ENCODE peak calls at places on chromosomes 5 and 9, in six cellular contexts. One of them, this sample, is unnamed.

GRCh38 chr9:76996700-76997099 is 22.8 kb upstream of the FOXB2 start:
- DNase-seq in frontal cortex: no peak
- DNase-seq in NCI-H1105 treated with DMSO at 0.1 percent for 48 hours: no peak
- DNase-seq in SW 1271: peak
- DNase-seq in Caki2: no peak
- DNase-seq in activated CD8-positive, alpha-beta memory T cell treated with anti-CD3 and anti-CD28 coated beads for 4 hours: no peak
- DNase-seq in this sample: no peak

GRCh38 chr5:127994087-127994660 is 89.4 kb upstream of the SLC12A2 start:
- DNase-seq in frontal cortex: no peak
- DNase-seq in NCI-H1105 treated with DMSO at 0.1 percent for 48 hours: no peak
- DNase-seq in SW 1271: no peak
- DNase-seq in Caki2: no peak
- DNase-seq in activated CD8-positive, alpha-beta memory T cell treated with anti-CD3 and anti-CD28 coated beads for 4 hours: no peak
- DNase-seq in this sample: no peak

GRCh38 chr9:4555251-4555650 is 65.0 kb downstream of the SLC1A1 start:
- DNase-seq in frontal cortex: no peak
- DNase-seq in NCI-H1105 treated with DMSO at 0.1 percent for 48 hours: peak
- DNase-seq in SW 1271: no peak
- DNase-seq in Caki2: peak
- DNase-seq in activated CD8-positive, alpha-beta memory T cell treated with anti-CD3 and anti-CD28 coated beads for 4 hours: no peak
- DNase-seq in this sample: no peak

GRCh38 chr5:63131618-63132285 is 553.1 kb downstream of the LRRC70 start:
- DNase-seq in frontal cortex: no peak
- DNase-seq in NCI-H1105 treated with DMSO at 0.1 percent for 48 hours: no peak
- DNase-seq in SW 1271: peak
- DNase-seq in Caki2: peak
- DNase-seq in activated CD8-positive, alpha-beta memory T cell treated with anti-CD3 and anti-CD28 coated beads for 4 hours: no peak
- DNase-seq in this sample: no peak

GRCh38 chr9:82489579-82489915 is 501.0 kb downstream of the SPATA31D1 start:
- DNase-seq in frontal cortex: no peak
- DNase-seq in NCI-H1105 treated with DMSO at 0.1 percent for 48 hours: no peak
- DNase-seq in SW 1271: no peak
- DNase-seq in Caki2: no peak
- DNase-seq in activated CD8-positive, alpha-beta memory T cell treated with anti-CD3 and anti-CD28 coated beads for 4 hours: no peak
- DNase-seq in this sample: no peak

GRCh38 chr9:69660304-69660703 is 11.9 kb downstream of the APBA1 start:
- DNase-seq in frontal cortex: no peak
- DNase-seq in NCI-H1105 treated with DMSO at 0.1 percent for 48 hours: no peak
- DNase-seq in SW 1271: no peak
- DNase-seq in Caki2: no peak
- DNase-seq in activated CD8-positive, alpha-beta memory T cell treated with anti-CD3 and anti-CD28 coated beads for 4 hours: no peak
- DNase-seq in this sample: no peak

GRCh38 chr9:126165755-126166154 is 160.9 kb upstream of the MVB12B start:
- DNase-seq in frontal cortex: no peak
- DNase-seq in NCI-H1105 treated with DMSO at 0.1 percent for 48 hours: no peak
- DNase-seq in SW 1271: no peak
- DNase-seq in Caki2: no peak
- DNase-seq in activated CD8-positive, alpha-beta memory T cell treated with anti-CD3 and anti-CD28 coated beads for 4 hours: no peak
- DNase-seq in this sample: no peak

GRCh38 chr5:73857446-73857845 is 231.4 kb downstream of the ARHGEF28 start:
- DNase-seq in frontal cortex: no peak
- DNase-seq in NCI-H1105 treated with DMSO at 0.1 percent for 48 hours: no peak
- DNase-seq in SW 1271: no peak
- DNase-seq in Caki2: no peak
- DNase-seq in activated CD8-positive, alpha-beta memory T cell treated with anti-CD3 and anti-CD28 coated beads for 4 hours: no peak
- DNase-seq in this sample: no peak

GRCh38 chr5:15105799-15106393 is 234.3 kb upstream of the ANKH start:
- DNase-seq in frontal cortex: no peak
- DNase-seq in NCI-H1105 treated with DMSO at 0.1 percent for 48 hours: peak
- DNase-seq in SW 1271: peak
- DNase-seq in Caki2: peak
- DNase-seq in activated CD8-positive, alpha-beta memory T cell treated with anti-CD3 and anti-CD28 coated beads for 4 hours: no peak
- DNase-seq in this sample: no peak

GRCh38 chr9:129720181-129720864 is 32.5 kb downstream of the PTGES start:
- DNase-seq in frontal cortex: no peak
- DNase-seq in NCI-H1105 treated with DMSO at 0.1 percent for 48 hours: no peak
- DNase-seq in SW 1271: no peak
- DNase-seq in Caki2: no peak
- DNase-seq in activated CD8-positive, alpha-beta memory T cell treated with anti-CD3 and anti-CD28 coated beads for 4 hours: no peak
- DNase-seq in this sample: no peak

GRCh38 chr9:102185962-102186361 is 447.5 kb upstream of the GRIN3A start:
- DNase-seq in frontal cortex: no peak
- DNase-seq in NCI-H1105 treated with DMSO at 0.1 percent for 48 hours: no peak
- DNase-seq in SW 1271: peak
- DNase-seq in Caki2: no peak
- DNase-seq in activated CD8-positive, alpha-beta memory T cell treated with anti-CD3 and anti-CD28 coated beads for 4 hours: no peak
- DNase-seq in this sample: no peak

This sample was measured in PC-9.